ENCODE peak calls at places on chromosome 13, in nine cellular contexts. W, Z, E, S, U, Y, F, V and K are unnamed samples.

GRCh38 chr13:30341815-30342570 is 34.6 kb upstream of the KATNAL1 start:
- DNase-seq in Z (peak), Y (peak), U (peak), S (no peak), F (no peak), V (peak), W (no peak), E (peak), K (no peak)

GRCh38 chr13:62046512-62046911 is 630.9 kb upstream of the PCDH20 start:
- DNase-seq in S (no peak), Z (no peak), W (no peak), F (no peak), E (no peak), Y (no peak), V (no peak), U (no peak), K (no peak)

GRCh38 chr13:49371943-49372636 is 71.8 kb downstream of the CAB39L start:
- DNase-seq in V (no peak), F (no peak), Z (no peak), Y (no peak), W (no peak), S (peak), U (no peak), E (no peak), K (no peak)

GRCh38 chr13:59906413-59907027 is 257.2 kb downstream of the DIAPH3 start:
- DNase-seq in S (no peak), F (no peak), W (peak), Y (peak), Z (peak), V (peak), U (no peak), E (peak), K (peak)

GRCh38 chr13:89052699-89053098 is 1381.5 kb downstream of the SLITRK5 start:
- DNase-seq in F (no peak), W (no peak), S (no peak), E (no peak), Z (no peak), Y (no peak), U (no peak), V (no peak), K (no peak)

GRCh38 chr13:97258801-97259200 is 36.7 kb downstream of the MBNL2 start:
- DNase-seq in S (no peak), E (no peak), Y (peak), U (no peak), Z (no peak), W (no peak), V (no peak), F (no peak), K (peak)

GRCh38 chr13:29850213-29850898 is at the start of gene UBL3:
- DNase-seq in U (peak), W (peak), Z (peak), S (peak), Y (peak), V (peak), F (peak), E (peak), K (peak)

GRCh38 chr13:98827449-98827848 is 75.0 kb upstream of the SLC15A1 start:
- DNase-seq in V (no peak), W (no peak), Z (no peak), U (no peak), Y (no peak), S (no peak), F (no peak), E (no peak), K (peak)

GRCh38 chr13:76335463-76335862 is 550.7 kb downstream of the KCTD12 start:
- DNase-seq in V (no peak), E (no peak), U (no peak), Z (no peak), F (no peak), W (no peak), Y (no peak), S (no peak), K (no peak)

GRCh38 chr13:94251801-94252200 is 227.7 kb downstream of the DCT start:
- DNase-seq in E (no peak), U (peak), Y (peak), S (no peak), F (no peak), Z (no peak), W (no peak), V (peak), K (no peak)

GRCh38 chr13:45120967-45121366 is 657 bp downstream of the GTF2F2 start:
- DNase-seq in W (no peak), Z (peak), Y (no peak), F (no peak), U (no peak), S (no peak), E (no peak), V (no peak), K (no peak)

GRCh38 chr13:106373304-106373988 is 162.0 kb downstream of the EFNB2 start:
- DNase-seq in U (no peak), F (no peak), V (no peak), Z (peak), S (no peak), E (no peak), Y (no peak), W (no peak), K (no peak)

GRCh38 chr13:85091835-85092234 is 707.4 kb downstream of the SLITRK6 start:
- DNase-seq in Z (no peak), F (no peak), E (no peak), S (no peak), W (no peak), V (no peak), Y (no peak), U (no peak), K (no peak)

GRCh38 chr13:97648881-97649224 is 214.9 kb downstream of the RAP2A start:
- DNase-seq in Y (no peak), V (no peak), W (no peak), F (no peak), Z (no peak), E (no peak), U (no peak), S (no peak), K (peak)